ENCODE peak calls at places on chromosomes 7 and 10, in nine cellular contexts. One of them, this sample, is unnamed.
A peak's percentile ranks its signal among the peaks of the same experiment; 100 is the strongest.

GRCh38 chr10:14904316-14904732 is 25.7 kb downstream of the SUV39H2 start:
- DNase-seq in SJSA1: peak; percentile 18
- DNase-seq in astrocyte of the spinal cord: peak; percentile 35
- DNase-seq in NCI-H187 treated with DMSO at 0.1 percent for 48 hours: no peak
- DNase-seq in H9: no peak
- DNase-seq in A172: peak; percentile 19
- DNase-seq in Kasumi-1: peak; percentile 71
- DNase-seq in NAMALWA: peak; percentile 76
- DNase-seq in naive thymus-derived CD8-positive, alpha-beta T cell: no peak
- DNase-seq in this sample: peak; percentile 34

GRCh38 chr10:124072106-124072505 is 21.3 kb downstream of the CHST15 start:
- DNase-seq in SJSA1: no peak
- DNase-seq in astrocyte of the spinal cord: no peak
- DNase-seq in NCI-H187 treated with DMSO at 0.1 percent for 48 hours: no peak
- DNase-seq in H9: no peak
- DNase-seq in A172: no peak
- DNase-seq in Kasumi-1: no peak
- DNase-seq in NAMALWA: peak; percentile 83
- DNase-seq in naive thymus-derived CD8-positive, alpha-beta T cell: no peak
- DNase-seq in this sample: no peak

GRCh38 chr7:136086712-136087111 is 109.6 kb upstream of the MTPN start:
- DNase-seq in SJSA1: peak; percentile 78
- DNase-seq in astrocyte of the spinal cord: peak; percentile 93
- DNase-seq in NCI-H187 treated with DMSO at 0.1 percent for 48 hours: no peak
- DNase-seq in H9: peak; percentile 79
- DNase-seq in A172: peak; percentile 93
- DNase-seq in Kasumi-1: no peak
- DNase-seq in NAMALWA: peak; percentile 92
- DNase-seq in naive thymus-derived CD8-positive, alpha-beta T cell: no peak
- DNase-seq in this sample: peak; percentile 82

GRCh38 chr7:20539201-20539600 is 76.3 kb upstream of the ABCB5 start:
- DNase-seq in SJSA1: no peak
- DNase-seq in astrocyte of the spinal cord: no peak
- DNase-seq in NCI-H187 treated with DMSO at 0.1 percent for 48 hours: no peak
- DNase-seq in H9: no peak
- DNase-seq in A172: peak; percentile 38
- DNase-seq in Kasumi-1: no peak
- DNase-seq in NAMALWA: peak; percentile 66
- DNase-seq in naive thymus-derived CD8-positive, alpha-beta T cell: no peak
- DNase-seq in this sample: no peak

GRCh38 chr7:17781491-17782215 is 158.6 kb downstream of the SNX13 start:
- DNase-seq in SJSA1: peak; percentile 5
- DNase-seq in astrocyte of the spinal cord: peak; percentile 88
- DNase-seq in NCI-H187 treated with DMSO at 0.1 percent for 48 hours: no peak
- DNase-seq in H9: no peak
- DNase-seq in A172: peak; percentile 87
- DNase-seq in Kasumi-1: no peak
- DNase-seq in NAMALWA: no peak
- DNase-seq in naive thymus-derived CD8-positive, alpha-beta T cell: no peak
- DNase-seq in this sample: peak; percentile 47

GRCh38 chr7:2387897-2388636 is 15.3 kb upstream of the CHST12 start:
- DNase-seq in SJSA1: no peak
- DNase-seq in astrocyte of the spinal cord: no peak
- DNase-seq in NCI-H187 treated with DMSO at 0.1 percent for 48 hours: no peak
- DNase-seq in H9: no peak
- DNase-seq in A172: no peak
- DNase-seq in Kasumi-1: no peak
- DNase-seq in NAMALWA: no peak
- DNase-seq in naive thymus-derived CD8-positive, alpha-beta T cell: no peak
- DNase-seq in this sample: no peak

GRCh38 chr7:105316578-105317375 is 71.9 kb downstream of the SRPK2 start:
- DNase-seq in SJSA1: no peak
- DNase-seq in astrocyte of the spinal cord: no peak
- DNase-seq in NCI-H187 treated with DMSO at 0.1 percent for 48 hours: no peak
- DNase-seq in H9: no peak
- DNase-seq in A172: no peak
- DNase-seq in Kasumi-1: no peak
- DNase-seq in NAMALWA: no peak
- DNase-seq in naive thymus-derived CD8-positive, alpha-beta T cell: no peak
- DNase-seq in this sample: no peak

GRCh38 chr10:12978885-12979284 is 22.6 kb downstream of the CCDC3 start:
- DNase-seq in SJSA1: no peak
- DNase-seq in astrocyte of the spinal cord: no peak
- DNase-seq in NCI-H187 treated with DMSO at 0.1 percent for 48 hours: no peak
- DNase-seq in H9: no peak
- DNase-seq in A172: no peak
- DNase-seq in Kasumi-1: no peak
- DNase-seq in NAMALWA: no peak
- DNase-seq in naive thymus-derived CD8-positive, alpha-beta T cell: no peak
- DNase-seq in this sample: no peak

GRCh38 chr7:126727930-126728331 is 524.8 kb downstream of the GRM8 start:
- DNase-seq in SJSA1: peak; percentile 28
- DNase-seq in astrocyte of the spinal cord: peak; percentile 65
- DNase-seq in NCI-H187 treated with DMSO at 0.1 percent for 48 hours: no peak
- DNase-seq in H9: no peak
- DNase-seq in A172: peak; percentile 77
- DNase-seq in Kasumi-1: peak; percentile 42
- DNase-seq in NAMALWA: no peak
- DNase-seq in naive thymus-derived CD8-positive, alpha-beta T cell: no peak
- DNase-seq in this sample: no peak